ENCODE peak calls at places on chromosome 3, in five cellular contexts. D is H9, Y is trophoblast cell, U is IMR-90, I is neuronal stem cell. G is an unnamed sample.
A peak's percentile ranks its signal among the peaks of the same experiment; 100 is the strongest.

GRCh38 chr3:148513066-148513671 is 184.5 kb upstream of the AGTR1 start:
- DNase-seq in D (no peak), Y (no peak), U (peak; percentile 50), I (no peak), G (peak; percentile 13)

GRCh38 chr3:151209652-151210051 is 6.6 kb upstream of the GPR171 start:
- DNase-seq in D (no peak), Y (no peak), U (no peak), I (no peak), G (no peak)

GRCh38 chr3:106245400-106245799 is 376.6 kb upstream of the CBLB start:
- DNase-seq in D (no peak), Y (no peak), U (no peak), I (no peak), G (no peak)

GRCh38 chr3:23663661-23664186 is 142.0 kb upstream of the UBE2E1 start:
- DNase-seq in D (no peak), Y (no peak), U (no peak), I (no peak), G (no peak)

GRCh38 chr3:172204716-172205115 is 165.3 kb downstream of the FNDC3B start:
- DNase-seq in D (no peak), Y (no peak), U (no peak), I (no peak), G (no peak)

GRCh38 chr3:31448035-31448881 is 84.5 kb upstream of the STT3B start:
- DNase-seq in D (peak; percentile 74), Y (peak; percentile 31), U (peak; percentile 12), I (no peak), G (no peak)

GRCh38 chr3:131802029-131802428 is 232.8 kb downstream of the CPNE4 start:
- DNase-seq in D (no peak), Y (no peak), U (no peak), I (no peak), G (no peak)

GRCh38 chr3:49785565-49786356 is 581 bp downstream of the IP6K1 start:
- DNase-seq in D (no peak), Y (peak; percentile 35), U (peak; percentile 28), I (peak; percentile 48), G (peak; percentile 62)

GRCh38 chr3:8663177-8664061 is 18.8 kb upstream of the SSUH2 start:
- DNase-seq in D (peak; percentile 85), Y (peak; percentile 68), U (peak; percentile 61), I (peak; percentile 73), G (peak; percentile 72)

GRCh38 chr3:138513073-138513843 is 78.8 kb downstream of the ESYT3 start:
- DNase-seq in D (no peak), Y (no peak), U (no peak), I (no peak), G (no peak)

GRCh38 chr3:39146611-39147373 is 6.6 kb downstream of the CSRNP1 start:
- DNase-seq in D (peak; percentile 37), Y (peak; percentile 99), U (peak; percentile 98), I (no peak), G (peak; percentile 99)

GRCh38 chr3:32278714-32279113 is 40.2 kb downstream of the CMTM8 start:
- DNase-seq in D (no peak), Y (peak; percentile 55), U (peak; percentile 4), I (no peak), G (no peak)

DNA sequence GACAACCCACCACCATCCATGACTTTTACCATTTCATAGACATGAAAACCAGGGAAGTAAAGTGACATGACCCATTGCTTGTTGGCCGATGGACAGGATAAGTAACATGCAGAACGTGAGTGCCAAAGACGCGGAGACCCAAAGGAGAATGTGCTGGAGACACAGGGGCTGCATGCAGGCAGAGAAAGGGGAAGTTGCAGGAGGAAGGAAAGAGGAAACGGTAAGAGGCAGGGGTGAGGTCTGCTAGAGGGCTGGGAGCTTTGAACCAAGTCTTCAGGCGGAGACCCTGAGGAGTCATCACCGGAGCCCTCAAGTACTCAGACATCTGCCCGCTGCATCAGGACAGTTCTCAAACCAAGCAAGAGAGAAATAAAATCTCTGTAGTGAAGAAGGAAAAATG is 34.9 kb downstream of the MAGEF1 start:
- DNase-seq in D (no peak), Y (no peak), U (no peak), I (no peak), G (no peak)
- H3K14ac ChIP-seq in D (no peak overlapping the region), Y (no peak overlapping the region), U (no peak overlapping the region), I (no peak overlapping the region), G (no peak overlapping the region)

DNA sequence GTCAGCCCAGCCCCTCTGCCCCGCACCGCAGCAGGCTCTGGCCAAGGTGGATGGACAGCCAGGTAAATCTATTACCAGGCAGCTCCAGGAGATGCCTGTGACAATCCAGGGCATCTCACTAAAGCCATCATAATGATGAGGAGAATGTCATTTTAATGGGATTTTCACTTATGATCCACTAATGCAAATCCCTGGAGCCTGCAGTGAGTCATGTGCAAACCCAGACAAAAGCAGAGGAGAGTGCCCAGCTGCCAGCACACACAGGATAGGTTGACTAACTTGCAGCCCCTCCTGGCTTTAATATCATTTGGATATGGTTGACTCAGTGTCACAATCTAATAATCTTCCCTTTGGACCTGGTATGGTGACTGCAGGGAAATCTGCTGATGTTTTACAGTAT is 206.9 kb upstream of the TRIM42 start:
- DNase-seq in D (no peak), Y (no peak), U (no peak), I (no peak), G (no peak)
- H3K9ac ChIP-seq in D (no peak overlapping the region), Y (no peak overlapping the region), U (no peak overlapping the region), I (no peak overlapping the region), G (no peak overlapping the region)

DNA sequence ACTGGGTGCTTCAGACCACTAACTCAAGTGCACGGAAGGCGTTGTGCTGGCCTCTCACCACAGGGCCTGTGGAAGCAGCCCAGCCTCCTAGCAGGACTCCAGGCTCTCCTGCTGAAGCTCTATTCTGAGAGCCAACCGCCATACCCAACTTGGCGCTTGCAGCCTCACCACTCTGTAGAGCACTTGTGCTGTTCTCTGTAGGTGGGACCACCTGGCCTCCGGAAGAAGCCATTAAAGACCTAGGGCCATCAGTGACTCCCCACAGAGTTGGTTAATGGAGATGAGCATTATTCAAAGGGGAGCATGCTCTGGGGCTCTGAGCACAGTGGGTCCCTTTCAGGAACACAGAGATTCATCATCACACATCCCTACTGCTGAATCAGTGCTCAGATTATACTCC is 50.9 kb downstream of the C3orf85 start:
- DNase-seq in D (peak; percentile 75), Y (no peak), U (no peak), I (no peak), G (no peak)
- H3K14ac ChIP-seq in D (no peak overlapping the region), Y (no peak overlapping the region), U (no peak overlapping the region), I (no peak overlapping the region), G (no peak overlapping the region)

GRCh38 chr3:48596676-48597407 is 1.7 kb upstream of the COL7A1 start:
- DNase-seq in D (no peak), Y (no peak), U (no peak), I (no peak), G (no peak)

GRCh38 chr3:48596157-48596556 is 1.0 kb upstream of the COL7A1 start:
- DNase-seq in D (no peak), Y (no peak), U (no peak), I (no peak), G (no peak)

GRCh38 chr3:48595075-48595525 is at the start of gene COL7A1:
- DNase-seq in D (peak; percentile 53), Y (no peak), U (no peak), I (no peak), G (no peak)

GRCh38 chr3:48594431-48595049 is 589 bp downstream of the COL7A1 start:
- DNase-seq in D (peak; percentile 58), Y (no peak), U (peak; percentile 19), I (no peak), G (peak; percentile 43)

GRCh38 chr3:48595526-48596121 is 495 bp upstream of the COL7A1 start:
- DNase-seq in D (peak; percentile 71), Y (peak; percentile 69), U (peak; percentile 86), I (no peak), G (peak; percentile 97)
- H3K9ac ChIP-seq in D (no peak overlapping the region), Y (no peak overlapping the region), U (no peak overlapping the region), I (no peak overlapping the region), G (no peak overlapping the region)

GRCh38 chr3:44128057-44128775 is 113.5 kb upstream of the TOPAZ1 start:
- DNase-seq in D (peak; percentile 43), Y (no peak), U (no peak), I (no peak), G (no peak)
- H3K14ac ChIP-seq in D (peak overlapping the region; percentile 87), Y (no peak overlapping the region), U (no peak overlapping the region), I (no peak overlapping the region), G (no peak overlapping the region)

GRCh38 chr3:161498259-161498921 is 1.8 kb downstream of the OTOL1 start:
- DNase-seq in D (no peak), Y (no peak), U (no peak), I (no peak), G (no peak)
- H3K9ac ChIP-seq in D (no peak overlapping the region), Y (no peak overlapping the region), U (no peak overlapping the region), I (no peak overlapping the region), G (no peak overlapping the region)

GRCh38 chr3:185175370-185175987 is 22.6 kb upstream of the C3orf70 start:
- DNase-seq in D (peak; percentile 52), Y (no peak), U (peak; percentile 22), I (no peak), G (peak; percentile 65)
- H3K14ac ChIP-seq in D (peak overlapping the region; percentile 88), Y (peak overlapping the region; percentile 19), U (peak overlapping the region; percentile 47), I (no peak overlapping the region), G (no peak overlapping the region)

DNA sequence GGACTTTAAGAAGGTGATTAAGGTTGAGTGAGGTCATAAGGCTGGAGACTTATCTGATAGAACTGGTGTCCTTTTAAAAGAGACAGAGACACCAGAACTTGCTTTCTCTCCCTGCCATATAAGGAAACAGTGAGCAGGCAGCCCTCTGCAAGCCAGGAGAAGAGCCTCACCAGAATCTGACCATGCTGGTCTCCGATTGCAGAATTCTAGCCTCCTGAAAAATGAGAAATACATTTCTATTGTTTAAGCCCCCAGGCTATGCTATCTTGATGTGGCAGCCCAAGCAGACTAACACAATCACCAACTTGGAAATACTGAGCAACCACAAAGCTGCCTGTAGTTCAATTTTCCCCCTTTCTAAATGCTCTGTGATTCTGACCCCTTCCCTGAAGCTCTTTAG is 161.4 kb upstream of the RARB start:
- DNase-seq in D (no peak), Y (peak; percentile 46), U (no peak), I (no peak), G (no peak)
- H3K9ac ChIP-seq in D (no peak overlapping the region), Y (no peak overlapping the region), U (no peak overlapping the region), I (no peak overlapping the region), G (no peak overlapping the region)

G was measured in mesenchymal stem cell.